ENCODE peak calls at places on chromosome 1, in eight cellular contexts. S is HL-60; F is thoracic aorta; B is testis; K is IMR-90; N is transverse colon; D is left lung; W is naive thymus-derived CD4-positive, alpha-beta T cell. U is an unnamed sample.

GRCh38 chr1:89865498-89866385 is 44.9 kb downstream of the LRRC8D start:
- DNase-seq in S (no peak), F (no peak), B (no peak), K (peak), N (no peak), D (no peak), W (no peak), U (no peak)

GRCh38 chr1:111358964-111359363 is 68.3 kb downstream of the CHIA start:
- DNase-seq in S (no peak), F (no peak), B (no peak), K (no peak), N (no peak), D (no peak), W (no peak), U (no peak)

GRCh38 chr1:12434686-12435085 is 183.3 kb downstream of the DHRS3 start:
- DNase-seq in S (no peak), F (no peak), B (no peak), K (no peak), N (no peak), D (no peak), W (no peak), U (no peak)

GRCh38 chr1:221606216-221606615 is 135.7 kb downstream of the DUSP10 start:
- DNase-seq in S (no peak), F (no peak), B (no peak), K (no peak), N (no peak), D (no peak), W (no peak), U (no peak)

GRCh38 chr1:228955691-228956090 is 220.4 kb downstream of the RHOU start:
- DNase-seq in S (no peak), F (no peak), B (peak), K (peak), N (no peak), D (no peak), W (no peak), U (no peak)

GRCh38 chr1:226549094-226549936 is 751 bp downstream of the STUM start:
- DNase-seq in S (no peak), F (no peak), B (no peak), K (no peak), N (peak), D (no peak), W (peak), U (no peak)

GRCh38 chr1:16014509-16015482 is 3.0 kb downstream of the HSPB7 start:
- DNase-seq in S (no peak), F (no peak), B (peak), K (no peak), N (peak), D (no peak), W (no peak), U (no peak)

GRCh38 chr1:198492872-198493271 is 47.6 kb downstream of the ATP6V1G3 start:
- DNase-seq in S (no peak), F (no peak), B (no peak), K (peak), N (no peak), D (no peak), W (no peak), U (no peak)

GRCh38 chr1:108590947-108591346 is 31.0 kb downstream of the EEIG2 start:
- DNase-seq in S (peak), F (no peak), B (no peak), K (peak), N (no peak), D (no peak), W (peak), U (no peak)

GRCh38 chr1:81125672-81126071 is 675.1 kb upstream of the ADGRL2 start:
- DNase-seq in S (peak), F (no peak), B (no peak), K (peak), N (no peak), D (no peak), W (no peak), U (no peak)

GRCh38 chr1:77831566-77831965 is 52.1 kb downstream of the MIGA1 start:
- DNase-seq in S (no peak), F (no peak), B (no peak), K (peak), N (no peak), D (no peak), W (no peak), U (no peak)

GRCh38 chr1:25990702-25991395 is 7.0 kb downstream of the PAFAH2 start:
- DNase-seq in S (no peak), F (no peak), B (no peak), K (no peak), N (no peak), D (no peak), W (peak), U (no peak)

GRCh38 chr1:218705391-218705790 is 360.3 kb downstream of the TGFB2 start:
- DNase-seq in S (no peak), F (no peak), B (no peak), K (peak), N (no peak), D (no peak), W (no peak), U (no peak)

GRCh38 chr1:198937231-198938031 is 298.6 kb downstream of the PTPRC start:
- DNase-seq in S (peak), F (no peak), B (peak), K (peak), N (peak), D (no peak), W (peak), U (no peak)

GRCh38 chr1:56508523-56508983 is 70.8 kb downstream of the PLPP3 start:
- DNase-seq in S (peak), F (no peak), B (peak), K (peak), N (peak), D (peak), W (no peak), U (peak)

GRCh38 chr1:193019442-193020026 is 39.6 kb downstream of the UCHL5 start:
- DNase-seq in S (peak), F (no peak), B (no peak), K (peak), N (no peak), D (no peak), W (peak), U (no peak)

GRCh38 chr1:248094884-248095283 is at the start of gene OR2L13:
- DNase-seq in S (no peak), F (no peak), B (no peak), K (no peak), N (no peak), D (no peak), W (no peak), U (no peak)

GRCh38 chr1:226659641-226660040 is 79.4 kb downstream of the ITPKB start:
- DNase-seq in S (no peak), F (no peak), B (no peak), K (no peak), N (no peak), D (no peak), W (no peak), U (no peak)

GRCh38 chr1:54120698-54121481 is 31.9 kb downstream of the CDCP2 start:
- DNase-seq in S (no peak), F (no peak), B (no peak), K (no peak), N (no peak), D (no peak), W (no peak), U (no peak)

GRCh38 chr1:179930867-179931266 is 23.7 kb upstream of the CEP350 start:
- DNase-seq in S (no peak), F (no peak), B (no peak), K (peak), N (no peak), D (no peak), W (no peak), U (no peak)

GRCh38 chr1:168035345-168035744 is 98.5 kb upstream of the MPC2 start:
- DNase-seq in S (no peak), F (no peak), B (no peak), K (no peak), N (no peak), D (no peak), W (no peak), U (no peak)

GRCh38 chr1:31420716-31421115 is 7.7 kb downstream of the SERINC2 start:
- DNase-seq in S (no peak), F (no peak), B (no peak), K (no peak), N (no peak), D (no peak), W (no peak), U (no peak)

GRCh38 chr1:172382406-172382805 is 38.1 kb upstream of the C1orf105 start:
- DNase-seq in S (no peak), F (no peak), B (no peak), K (no peak), N (no peak), D (no peak), W (no peak), U (no peak)

GRCh38 chr1:7616076-7616833 is 154.8 kb upstream of the VAMP3 start:
- DNase-seq in S (no peak), F (no peak), B (peak), K (peak), N (peak), D (peak), W (peak), U (no peak)

GRCh38 chr1:236568285-236568894 is 35.9 kb downstream of the HEATR1 start:
- DNase-seq in S (no peak), F (no peak), B (no peak), K (peak), N (no peak), D (no peak), W (no peak), U (no peak)

GRCh38 chr1:23126801-23127200 is 41.9 kb downstream of the LUZP1 start:
- DNase-seq in S (no peak), F (no peak), B (no peak), K (peak), N (no peak), D (no peak), W (no peak), U (no peak)
- H3K27ac ChIP-seq in S (no peak), F (no peak), B (no peak), K (no peak), N (no peak), D (no peak), W (no peak), U (no peak)

GRCh38 chr1:8873001-8873400 is 5.5 kb downstream of the ENO1 start:
- DNase-seq in S (no peak), F (no peak), B (no peak), K (no peak), N (no peak), D (no peak), W (no peak), U (no peak)
- H3K4me3 ChIP-seq in S (peak), F (peak), B (no peak), K (no peak), N (no peak), D (no peak), W (no peak), U (no peak)

DNA sequence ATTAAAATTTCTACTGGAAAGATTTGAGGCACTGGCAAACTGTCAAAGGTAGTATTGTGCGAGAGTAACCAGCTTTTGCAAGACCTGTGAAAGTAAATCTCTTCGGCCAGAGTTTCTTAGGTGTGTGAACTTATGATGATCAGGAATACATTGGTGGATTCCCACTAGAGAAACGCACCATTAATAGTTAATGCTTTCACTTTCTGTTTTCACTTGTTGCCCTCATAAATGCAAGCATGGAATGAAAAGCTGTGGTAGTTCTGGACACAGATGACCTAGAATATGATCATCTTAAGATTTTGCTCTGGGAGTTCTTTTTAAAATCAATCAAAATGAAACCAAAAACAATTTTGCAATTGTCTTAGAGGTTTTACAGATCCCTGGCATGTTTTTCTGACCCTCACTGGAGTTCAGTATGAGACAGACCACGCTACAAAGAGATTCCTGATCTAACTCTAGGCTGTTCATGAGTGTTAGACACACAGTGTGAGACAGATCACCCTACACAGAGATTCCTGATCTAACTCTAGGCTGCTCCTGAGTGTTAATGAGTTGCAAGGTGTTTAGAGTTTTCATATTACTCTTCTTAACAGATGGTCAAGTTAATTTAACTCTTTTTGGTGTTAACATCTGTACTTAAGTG is 98.8 kb downstream of the SDCCAG8 start:
- DNase-seq in S (no peak), F (no peak), B (no peak), K (peak), N (no peak), D (no peak), W (peak), U (no peak)
- H3K27ac ChIP-seq in S (no peak), F (no peak), B (no peak), K (no peak), N (peak), D (peak), W (no peak), U (peak)

GRCh38 chr1:92831762-92832536 is at the start of gene RPL5:
- DNase-seq in S (peak), F (peak), B (peak), K (peak), N (peak), D (peak), W (peak), U (peak)

GRCh38 chr1:92834617-92835016 is 2.8 kb downstream of the RPL5 start:
- DNase-seq in S (no peak), F (no peak), B (no peak), K (no peak), N (no peak), D (no peak), W (no peak), U (no peak)

GRCh38 chr1:92831368-92831761 is 475 bp upstream of the RPL5 start:
- DNase-seq in S (no peak), F (no peak), B (no peak), K (no peak), N (no peak), D (no peak), W (no peak), U (no peak)

GRCh38 chr1:92832537-92833160 is 809 bp downstream of the RPL5 start:
- DNase-seq in S (no peak), F (no peak), B (no peak), K (no peak), N (no peak), D (no peak), W (no peak), U (no peak)

GRCh38 chr1:92833840-92834239 is 2.0 kb downstream of the RPL5 start:
- DNase-seq in S (no peak), F (no peak), B (no peak), K (no peak), N (no peak), D (no peak), W (no peak), U (no peak)
- H3K4me3 ChIP-seq in S (peak), F (peak), B (no peak), K (no peak), N (peak), D (no peak), W (peak), U (peak)

DNA sequence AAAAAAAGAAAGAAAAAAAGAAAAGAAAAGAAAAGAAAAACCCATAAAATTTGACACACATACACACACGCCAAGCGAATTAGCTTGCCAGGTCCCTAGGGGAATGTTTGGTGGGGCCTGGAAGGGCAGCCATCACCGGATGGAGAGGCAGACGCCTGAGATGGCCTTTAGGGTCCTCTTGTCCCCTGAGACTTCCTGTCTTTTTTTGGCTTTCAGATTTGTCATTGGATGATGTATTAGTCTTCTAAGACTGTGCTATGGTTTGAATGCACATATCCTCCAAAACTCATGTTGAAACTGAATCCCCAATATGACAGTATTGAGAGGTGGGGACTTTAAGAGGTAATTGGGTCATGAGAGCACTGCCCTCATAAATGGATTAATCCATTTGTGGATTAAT is 211.8 kb downstream of the TOMM20 start:
- DNase-seq in S (no peak), F (no peak), B (no peak), K (no peak), N (no peak), D (no peak), W (no peak), U (no peak)
- H3K27ac ChIP-seq in S (no peak), F (peak), B (no peak), K (no peak), N (peak), D (peak), W (no peak), U (peak)

DNA sequence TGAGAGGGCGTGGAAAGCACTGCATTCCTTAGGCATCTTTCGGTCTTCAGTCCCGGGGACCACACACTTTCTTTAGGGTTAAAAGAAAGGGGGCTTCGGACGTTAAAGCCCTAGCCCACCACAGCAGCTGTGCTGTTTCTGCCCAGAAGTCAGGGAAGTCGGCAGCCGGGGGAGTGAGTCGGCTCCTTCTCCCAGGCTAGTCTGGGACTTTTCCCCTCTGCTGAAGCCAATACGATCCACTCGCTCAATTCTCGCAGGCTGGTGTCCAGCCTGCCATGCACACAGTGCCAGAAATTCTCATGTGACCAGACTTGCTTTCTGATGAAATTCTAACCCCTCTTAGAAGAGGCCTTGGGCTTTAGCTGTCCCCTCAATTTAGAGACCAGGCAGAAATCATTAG is 67.7 kb downstream of the BCAR3 start:
- DNase-seq in S (no peak), F (no peak), B (peak), K (peak), N (no peak), D (no peak), W (no peak), U (peak)
- H3K4me3 ChIP-seq in S (no peak), F (peak), B (no peak), K (no peak), N (peak), D (no peak), W (no peak), U (peak)

GRCh38 chr1:3052501-3052900 is 16.5 kb upstream of the PRDM16 start:
- DNase-seq in S (no peak), F (no peak), B (no peak), K (no peak), N (no peak), D (peak), W (no peak), U (no peak)
- H3K27ac ChIP-seq in S (no peak), F (no peak), B (no peak), K (no peak), N (no peak), D (no peak), W (no peak), U (no peak)

GRCh38 chr1:43388021-43388575 is 1.5 kb downstream of the MED8 start:
- DNase-seq in S (no peak), F (no peak), B (no peak), K (peak), N (no peak), D (no peak), W (no peak), U (no peak)
- H3K4me3 ChIP-seq in S (no peak), F (peak), B (no peak), K (peak), N (no peak), D (peak), W (no peak), U (no peak)

GRCh38 chr1:206466840-206467649 is 3.2 kb upstream of the IKBKE start:
- DNase-seq in S (no peak), F (no peak), B (no peak), K (no peak), N (no peak), D (no peak), W (peak), U (no peak)

GRCh38 chr1:206463911-206464310 is 6.4 kb upstream of the IKBKE start:
- DNase-seq in S (no peak), F (no peak), B (no peak), K (no peak), N (no peak), D (no peak), W (no peak), U (no peak)

GRCh38 chr1:206463137-206463536 is 7.1 kb upstream of the IKBKE start:
- DNase-seq in S (no peak), F (no peak), B (no peak), K (no peak), N (no peak), D (no peak), W (no peak), U (no peak)

GRCh38 chr1:206465951-206466350 is 4.3 kb upstream of the IKBKE start:
- DNase-seq in S (no peak), F (no peak), B (no peak), K (no peak), N (no peak), D (no peak), W (no peak), U (no peak)

DNA sequence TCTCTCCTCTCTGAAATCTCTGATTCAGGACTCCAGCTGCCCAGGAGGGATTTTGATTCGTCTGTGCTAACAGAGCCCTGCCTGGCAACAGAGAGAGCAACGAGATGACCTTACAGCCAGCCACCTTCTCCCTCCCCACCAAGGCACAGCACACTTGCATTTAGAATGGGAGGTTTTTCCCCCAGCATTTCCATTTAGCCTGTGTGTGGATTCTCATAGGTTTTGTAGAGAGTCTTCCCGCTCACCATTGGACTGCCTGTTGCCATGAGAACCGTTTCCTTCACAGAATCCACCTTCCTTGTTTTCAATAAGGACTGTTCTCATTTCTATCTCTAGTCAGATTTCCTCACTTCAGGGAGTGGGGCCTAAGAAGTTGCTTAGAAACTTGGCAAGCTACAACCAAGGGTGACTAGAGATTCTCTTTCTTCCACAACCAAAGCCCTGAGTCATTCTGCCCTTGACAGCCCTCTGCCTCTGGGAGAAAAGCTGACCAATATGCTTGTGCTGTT is 5.8 kb upstream of the IKBKE start:
- DNase-seq in S (no peak), F (no peak), B (no peak), K (peak), N (no peak), D (no peak), W (no peak), U (no peak)
- H3K27ac ChIP-seq in S (no peak), F (no peak), B (no peak), K (peak), N (no peak), D (peak), W (peak), U (no peak)

GRCh38 chr1:74908131-74908530 is 175.2 kb downstream of the TYW3 start:
- DNase-seq in S (no peak), F (no peak), B (no peak), K (no peak), N (no peak), D (no peak), W (no peak), U (no peak)
- H3K4me3 ChIP-seq in S (no peak), F (no peak), B (no peak), K (no peak), N (no peak), D (no peak), W (no peak), U (no peak)